ENCODE peak calls at places on chromosomes 16 and 17, in six cellular contexts. L is SK-N-DZ; G is activated T-helper 1 cell treated with Interleukin-2 at 50 U/mL for 16 hours; K is stimulated activated CD4-positive, alpha-beta T cell treated with anti-CD3 and anti-CD28 coated beads, Interleukin-1b, Interleukin-23, amount 100 ng/mL, for 4 hours; C is activated naive CD4-positive, alpha-beta T cell treated with anti-CD3 and anti-CD28 coated beads for 36 hours; H is stimulated activated CD8-positive, alpha-beta memory T cell treated with anti-CD3 and anti-CD28 coated beads, Interleukin-7, amount 100 ng/mL, for 1 hour. X is an unnamed sample.

GRCh38 chr16:80725566-80726162 is 78.7 kb downstream of the CDYL2 start:
- DNase-seq in G (no peak), C (no peak), K (no peak), H (no peak), L (no peak), X (no peak)

GRCh38 chr16:77057161-77057736 is 133.7 kb upstream of the MON1B start:
- DNase-seq in G (no peak), C (no peak), L (no peak), H (no peak), K (no peak), X (no peak)

GRCh38 chr17:36085710-36086268 is 4.2 kb downstream of the CCL3 start:
- DNase-seq in K (no peak), L (no peak), H (no peak), C (no peak), G (no peak), X (no peak)

GRCh38 chr16:76389126-76389525 is 111.9 kb downstream of the CNTNAP4 start:
- DNase-seq in C (no peak), G (no peak), K (no peak), H (no peak), L (peak), X (no peak)

GRCh38 chr17:76004750-76005262 is 4.2 kb downstream of the CDK3 start:
- DNase-seq in H (no peak), G (no peak), C (no peak), L (no peak), K (no peak), X (no peak)

GRCh38 chr16:81018496-81018895 is 11.5 kb downstream of the CENPN start:
- DNase-seq in H (no peak), L (no peak), C (no peak), K (no peak), G (no peak), X (no peak)

GRCh38 chr17:43006639-43007551 is at the start of gene IFI35:
- DNase-seq in G (peak), K (peak), L (no peak), C (peak), H (peak), X (peak)

GRCh38 chr17:2844386-2844785 is 48.1 kb downstream of the RAP1GAP2 start:
- DNase-seq in C (no peak), G (no peak), K (no peak), H (no peak), L (no peak), X (no peak)

GRCh38 chr16:86396918-86397317 is 113.4 kb upstream of the FOXF1 start:
- DNase-seq in C (no peak), L (peak), K (no peak), H (no peak), G (no peak), X (no peak)

GRCh38 chr16:49601541-49601940 is 227.9 kb downstream of the C16orf78 start:
- DNase-seq in C (no peak), L (no peak), K (no peak), G (no peak), H (no peak), X (no peak)

GRCh38 chr16:68786685-68787418 is 49.8 kb downstream of the CDH1 start:
- DNase-seq in G (no peak), C (no peak), K (no peak), L (no peak), H (no peak), X (no peak)

GRCh38 chr17:31595076-31595475 is 203.6 kb downstream of the RAB11FIP4 start:
- DNase-seq in L (no peak), K (no peak), G (no peak), H (no peak), C (no peak), X (no peak)

GRCh38 chr16:381788-382717 is at the start of gene PGAP6:
- DNase-seq in L (no peak), C (peak), K (peak), G (peak), H (peak), X (no peak)

GRCh38 chr16:17080105-17080504 is 390.7 kb downstream of the XYLT1 start:
- DNase-seq in K (no peak), C (no peak), L (no peak), G (no peak), H (no peak), X (no peak)

GRCh38 chr17:38357488-38358123 is 6.0 kb downstream of the SOCS7 start:
- DNase-seq in L (no peak), C (no peak), H (no peak), K (no peak), G (no peak), X (no peak)

GRCh38 chr17:55770220-55770870 is 19.5 kb downstream of the PCTP start:
- DNase-seq in K (no peak), C (no peak), L (peak), G (no peak), H (no peak), X (no peak)

GRCh38 chr17:3935140-3935542 is 18.9 kb upstream of the P2RX1 start:
- DNase-seq in C (peak), K (no peak), G (no peak), L (peak), H (no peak), X (no peak)

GRCh38 chr16:24685539-24686432 is 43.7 kb upstream of the TNRC6A start:
- DNase-seq in G (no peak), C (peak), H (no peak), L (peak), K (no peak), X (no peak)

GRCh38 chr17:64022631-64023063 is 2.2 kb upstream of the ICAM2 start:
- DNase-seq in K (no peak), H (no peak), G (no peak), L (no peak), C (peak), X (no peak)

GRCh38 chr16:2214721-2214970 is at the start of gene PGP:
- DNase-seq in G (no peak), C (no peak), H (no peak), L (no peak), K (no peak), X (no peak)

GRCh38 chr17:57166803-57167202 is 81.8 kb downstream of the AKAP1 start:
- DNase-seq in K (no peak), C (no peak), G (no peak), L (no peak), H (no peak), X (no peak)

GRCh38 chr17:76752006-76752405 is 14.1 kb downstream of the MFSD11 start:
- DNase-seq in H (no peak), G (no peak), K (no peak), L (no peak), C (no peak), X (no peak)

GRCh38 chr17:35931794-35932419 is 1.3 kb upstream of the RDM1 start:
- DNase-seq in C (no peak), H (no peak), G (no peak), L (no peak), K (no peak), X (no peak)

GRCh38 chr17:77233635-77234334 is 93.0 kb downstream of the SEC14L1 start:
- DNase-seq in H (no peak), K (no peak), C (peak), G (no peak), L (no peak), X (no peak)